ENCODE peak calls at places on chromosomes 12 and 14, in four cellular contexts. R, V, Z and K are unnamed samples.

GRCh38 chr12:133226690-133227089 is 9.0 kb downstream of the ANHX start:
- DNase-seq in Z (no peak), V (no peak), R (no peak), K (no peak)

GRCh38 chr14:91417983-91418386 is 365 bp upstream of the CCDC88C start:
- DNase-seq in V (no peak), R (no peak), Z (no peak), K (peak; percentile 65)

GRCh38 chr12:131133994-131134393 is 180.3 kb downstream of the ADGRD1 start:
- DNase-seq in R (no peak), V (no peak), Z (no peak), K (no peak)

GRCh38 chr12:5335059-5335458 is 96.8 kb upstream of the NTF3 start:
- DNase-seq in R (no peak), Z (no peak), V (no peak), K (no peak)

GRCh38 chr12:46386877-46387629 is 14.5 kb upstream of the SLC38A2 start:
- DNase-seq in R (peak; percentile 13), V (no peak), Z (no peak), K (peak; percentile 34)

GRCh38 chr12:121970901-121971300 is 50.8 kb upstream of the BCL7A start:
- DNase-seq in R (no peak), V (no peak), Z (no peak), K (no peak)

GRCh38 chr12:62834971-62835547 is 99.9 kb downstream of the PPM1H start:
- DNase-seq in Z (peak; percentile 60), V (no peak), R (peak; percentile 64), K (no peak)

GRCh38 chr14:22428681-22429315 is 160.2 kb downstream of the DAD1 start:
- DNase-seq in V (no peak), R (no peak), Z (no peak), K (no peak)

GRCh38 chr14:65821224-65821753 is 408.8 kb downstream of the FUT8 start:
- DNase-seq in R (no peak), V (no peak), Z (no peak), K (no peak)

GRCh38 chr12:56296207-56296785 is 3.8 kb downstream of the CS start:
- DNase-seq in Z (no peak), R (no peak), V (no peak), K (no peak)

GRCh38 chr14:68548194-68549056 is 244.4 kb downstream of the ZFP36L1 start:
- DNase-seq in V (peak; percentile 83), Z (peak; percentile 94), R (peak; percentile 98), K (no peak)

GRCh38 chr12:129901256-129901655 is 2.6 kb downstream of the TMEM132D start:
- DNase-seq in R (peak; percentile 44), V (no peak), Z (peak; percentile 36), K (no peak)

GRCh38 chr12:50662121-50662480 is 101.8 kb upstream of the ATF1 start:
- DNase-seq in Z (no peak), V (no peak), R (no peak), K (no peak)

GRCh38 chr14:64702493-64703392 is 1.5 kb upstream of the PLEKHG3 start:
- DNase-seq in V (no peak), Z (no peak), R (no peak), K (no peak)

GRCh38 chr12:9870311-9870866 is 1.2 kb upstream of the CLEC2B start:
- DNase-seq in V (no peak), Z (no peak), R (peak; percentile 26), K (no peak)

GRCh38 chr12:6534914-6535696 is 788 bp downstream of the GAPDH start:
- DNase-seq in Z (no peak), V (peak; percentile 51), R (peak; percentile 79), K (peak; percentile 53)

DNA sequence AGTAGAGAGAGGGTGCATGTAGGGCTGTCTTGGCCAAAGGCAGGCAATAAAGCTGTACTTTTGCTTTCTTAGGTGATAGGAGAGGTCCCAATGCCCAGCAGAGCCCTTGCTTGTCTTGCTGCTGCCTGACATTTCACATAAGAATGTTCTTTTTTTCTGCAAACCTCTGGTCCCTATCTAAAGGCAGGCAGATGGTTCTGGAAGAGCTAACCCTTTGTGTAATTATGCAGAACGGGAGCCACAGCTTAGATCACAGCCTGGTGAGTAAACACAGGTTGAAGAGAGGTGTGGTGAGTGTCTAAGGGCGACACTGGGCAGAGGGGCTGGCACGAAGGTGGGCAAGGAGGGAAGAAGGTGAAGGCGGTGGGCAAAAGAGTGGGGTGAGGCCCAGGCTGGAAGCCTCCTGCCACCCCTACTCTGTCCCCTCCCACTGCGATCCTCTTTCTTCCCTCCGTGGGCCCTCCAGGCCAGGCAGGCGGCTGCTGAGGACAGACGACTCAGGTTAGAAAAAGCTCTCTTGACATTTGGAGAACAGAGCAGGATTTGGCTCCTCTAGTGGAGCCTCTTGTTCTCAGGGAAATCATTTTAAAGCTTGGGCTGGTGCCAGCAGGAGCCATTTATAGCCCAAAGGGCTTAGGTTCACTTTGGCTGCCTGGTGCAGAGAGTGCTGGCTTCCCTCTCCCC is 42.8 kb downstream of the PRMT8 start:
- DNase-seq in Z (no peak), R (no peak), V (no peak), K (no peak)
- TF ChIP-seq CTCF in Z (no peak), R (no peak), V (no peak), K (no peak)

GRCh38 chr12:25186788-25187397 is 8.1 kb downstream of the DNAI7 start:
- DNase-seq in Z (peak; percentile 78), R (peak; percentile 69), V (no peak), K (peak; percentile 31)
- TF ChIP-seq CTCF in Z (no peak), R (no peak), V (no peak), K (no peak)

GRCh38 chr14:50002926-50003212 is 110.0 kb downstream of the ARF6 start:
- DNase-seq in V (no peak), Z (no peak), R (no peak), K (no peak)

GRCh38 chr14:50001146-50001998 is 108.5 kb downstream of the ARF6 start:
- DNase-seq in V (peak; percentile 45), Z (peak; percentile 42), R (peak; percentile 88), K (peak; percentile 74)

GRCh38 chr14:50006141-50006540 is 110.2 kb downstream of the VCPKMT start:
- DNase-seq in V (no peak), R (no peak), Z (no peak), K (no peak)

GRCh38 chr14:50001999-50002925 is 109.4 kb downstream of the ARF6 start:
- DNase-seq in Z (peak; percentile 75), R (no peak), V (no peak), K (peak; percentile 72)

DNA sequence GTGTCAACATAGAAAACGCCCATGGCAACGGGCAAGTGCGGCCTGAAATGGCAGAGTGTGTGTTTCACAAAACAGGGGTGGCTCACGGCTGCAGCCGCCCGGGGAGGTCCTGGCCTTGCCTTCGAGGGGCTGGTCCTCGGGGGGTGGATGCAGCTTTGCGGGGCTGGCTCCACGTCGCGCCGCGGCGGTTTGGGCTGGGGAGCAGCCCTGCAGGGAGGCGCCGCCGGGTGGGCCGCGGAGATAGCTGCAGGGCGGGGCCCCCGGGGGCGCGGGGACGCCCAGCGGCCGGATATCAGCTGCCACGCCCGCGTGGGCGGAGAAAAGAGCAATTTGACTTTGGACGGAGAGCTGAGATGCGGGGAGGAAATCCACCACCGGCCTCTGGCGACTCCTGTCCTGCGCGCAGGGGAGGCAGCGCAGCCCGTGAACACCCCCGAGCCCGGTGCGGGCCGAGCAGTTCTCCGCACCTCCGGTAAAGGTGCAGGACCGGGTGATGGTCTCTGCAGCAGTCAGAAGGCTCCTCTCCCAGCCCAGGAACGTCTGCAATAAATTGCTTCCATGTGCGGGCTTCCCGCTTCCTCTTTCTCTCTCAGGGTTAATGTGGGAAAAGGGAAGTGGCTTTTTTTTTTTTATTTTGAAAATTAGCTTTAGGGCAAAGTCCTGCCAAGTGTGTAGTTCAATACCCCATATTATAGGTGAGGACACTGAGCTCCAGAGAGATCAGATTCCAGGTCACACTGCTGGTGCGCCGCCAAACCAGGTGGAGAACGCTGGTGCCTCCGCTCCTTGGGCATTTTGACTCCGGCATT is 110.5 kb downstream of the ARF6 start:
- DNase-seq in R (peak; percentile 66), Z (no peak), V (peak; percentile 64), K (peak; percentile 90)
- TF ChIP-seq CTCF in R (no peak), Z (no peak), V (peak; percentile 39), K (peak; percentile 15)

DNA sequence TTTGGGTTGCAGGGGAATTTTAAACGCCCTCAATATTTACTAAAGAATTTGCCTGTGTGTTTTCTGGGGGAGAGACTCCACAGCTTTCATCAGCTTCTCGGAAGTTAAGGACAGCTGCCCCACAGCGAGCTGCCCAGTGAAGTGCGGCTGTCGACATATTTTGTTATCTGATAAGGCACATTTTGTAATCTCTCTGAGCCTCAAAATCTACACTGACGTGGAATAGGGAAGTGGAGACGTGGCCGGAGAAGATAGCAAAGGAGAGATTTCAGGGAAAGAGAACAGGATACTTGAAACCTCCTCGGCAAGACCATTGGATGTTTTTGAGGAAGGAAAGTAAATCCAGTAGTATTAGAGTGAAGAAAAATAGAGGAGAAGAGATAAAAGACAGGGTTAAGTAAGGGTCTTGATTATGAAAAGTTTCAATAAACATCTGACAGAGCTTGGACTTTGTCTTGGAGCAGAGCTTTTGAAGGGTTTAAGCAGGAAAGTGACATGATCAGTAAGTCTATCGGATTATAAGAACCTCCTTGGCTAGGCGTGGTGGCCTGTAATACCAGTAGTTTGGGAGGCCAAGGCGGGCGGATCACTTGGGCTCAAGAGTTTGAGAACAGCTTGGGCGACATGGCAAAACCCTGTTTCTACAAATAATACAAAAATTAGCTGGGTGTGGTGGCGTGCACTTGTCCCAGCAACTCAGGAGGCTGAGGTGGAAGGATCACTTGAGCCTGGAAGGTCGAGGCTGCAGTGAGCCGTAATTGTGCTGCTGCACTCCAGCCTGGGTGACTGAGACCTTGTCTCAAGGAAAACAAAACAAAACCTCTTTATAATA is 1.1 kb downstream of the POLR3B start:
- DNase-seq in R (no peak), Z (no peak), V (no peak), K (no peak)
- TF ChIP-seq CTCF in R (no peak), Z (no peak), V (no peak), K (no peak)